ENCODE peak calls at places on chromosomes 2 and 18, in ten cellular contexts. One of them, this sample, is unnamed.

GRCh38 chr2:98504386-98505109 is 59.9 kb downstream of the INPP4A start:
- DNase-seq in fibroblast of the conjunctiva: no peak
- DNase-seq in coronary artery: no peak
- DNase-seq in left ventricle myocardium inferior: no peak
- DNase-seq in iPS-NIHi11: no peak
- DNase-seq in NT2/D1: no peak
- DNase-seq in colonic mucosa: no peak
- DNase-seq in C1 segment of cervical spinal cord: no peak
- DNase-seq in activated CD4-positive, alpha-beta T cell treated with anti-CD3 and anti-CD28 coated beads for 1 hour: no peak
- DNase-seq in AG04449: no peak
- DNase-seq in this sample: no peak

GRCh38 chr18:24544141-24544498 is 83.7 kb downstream of the HRH4 start:
- DNase-seq in fibroblast of the conjunctiva: no peak
- DNase-seq in coronary artery: no peak
- DNase-seq in left ventricle myocardium inferior: no peak
- DNase-seq in iPS-NIHi11: peak; percentile 70
- DNase-seq in NT2/D1: peak; percentile 23
- DNase-seq in colonic mucosa: no peak
- DNase-seq in C1 segment of cervical spinal cord: no peak
- DNase-seq in activated CD4-positive, alpha-beta T cell treated with anti-CD3 and anti-CD28 coated beads for 1 hour: no peak
- DNase-seq in AG04449: no peak
- DNase-seq in this sample: no peak

GRCh38 chr2:56231361-56231760 is 47.6 kb downstream of the CCDC85A start:
- DNase-seq in fibroblast of the conjunctiva: no peak
- DNase-seq in coronary artery: no peak
- DNase-seq in left ventricle myocardium inferior: no peak
- DNase-seq in iPS-NIHi11: no peak
- DNase-seq in NT2/D1: no peak
- DNase-seq in colonic mucosa: no peak
- DNase-seq in C1 segment of cervical spinal cord: no peak
- DNase-seq in activated CD4-positive, alpha-beta T cell treated with anti-CD3 and anti-CD28 coated beads for 1 hour: no peak
- DNase-seq in AG04449: no peak
- DNase-seq in this sample: no peak

GRCh38 chr2:74378007-74378406 is 2.1 kb downstream of the DCTN1 start:
- DNase-seq in fibroblast of the conjunctiva: no peak
- DNase-seq in coronary artery: no peak
- DNase-seq in left ventricle myocardium inferior: no peak
- DNase-seq in iPS-NIHi11: no peak
- DNase-seq in NT2/D1: no peak
- DNase-seq in colonic mucosa: no peak
- DNase-seq in C1 segment of cervical spinal cord: no peak
- DNase-seq in activated CD4-positive, alpha-beta T cell treated with anti-CD3 and anti-CD28 coated beads for 1 hour: no peak
- DNase-seq in AG04449: no peak
- DNase-seq in this sample: no peak

GRCh38 chr2:19508-19907 is 26.8 kb downstream of the FAM110C start:
- DNase-seq in fibroblast of the conjunctiva: no peak
- DNase-seq in coronary artery: no peak
- DNase-seq in left ventricle myocardium inferior: no peak
- DNase-seq in iPS-NIHi11: no peak
- DNase-seq in NT2/D1: no peak
- DNase-seq in colonic mucosa: peak; percentile 74
- DNase-seq in C1 segment of cervical spinal cord: no peak
- DNase-seq in activated CD4-positive, alpha-beta T cell treated with anti-CD3 and anti-CD28 coated beads for 1 hour: no peak
- DNase-seq in AG04449: no peak
- DNase-seq in this sample: no peak

GRCh38 chr2:118250463-118250862 is 162.2 kb downstream of the INSIG2 start:
- DNase-seq in fibroblast of the conjunctiva: no peak
- DNase-seq in coronary artery: no peak
- DNase-seq in left ventricle myocardium inferior: no peak
- DNase-seq in iPS-NIHi11: no peak
- DNase-seq in NT2/D1: no peak
- DNase-seq in colonic mucosa: no peak
- DNase-seq in C1 segment of cervical spinal cord: no peak
- DNase-seq in activated CD4-positive, alpha-beta T cell treated with anti-CD3 and anti-CD28 coated beads for 1 hour: no peak
- DNase-seq in AG04449: no peak
- DNase-seq in this sample: no peak

GRCh38 chr2:55581875-55582547 is 35.4 kb downstream of the PPP4R3B start:
- DNase-seq in fibroblast of the conjunctiva: peak; percentile 21
- DNase-seq in coronary artery: no peak
- DNase-seq in left ventricle myocardium inferior: no peak
- DNase-seq in iPS-NIHi11: no peak
- DNase-seq in NT2/D1: no peak
- DNase-seq in colonic mucosa: no peak
- DNase-seq in C1 segment of cervical spinal cord: no peak
- DNase-seq in activated CD4-positive, alpha-beta T cell treated with anti-CD3 and anti-CD28 coated beads for 1 hour: no peak
- DNase-seq in AG04449: no peak
- DNase-seq in this sample: no peak

GRCh38 chr2:83365476-83365875 is 1093.6 kb downstream of the SUCLG1 start:
- DNase-seq in fibroblast of the conjunctiva: no peak
- DNase-seq in coronary artery: no peak
- DNase-seq in left ventricle myocardium inferior: no peak
- DNase-seq in iPS-NIHi11: no peak
- DNase-seq in NT2/D1: no peak
- DNase-seq in colonic mucosa: no peak
- DNase-seq in C1 segment of cervical spinal cord: no peak
- DNase-seq in activated CD4-positive, alpha-beta T cell treated with anti-CD3 and anti-CD28 coated beads for 1 hour: no peak
- DNase-seq in AG04449: no peak
- DNase-seq in this sample: no peak

GRCh38 chr2:236834284-236834683 is 251.4 kb upstream of the COPS8 start:
- DNase-seq in fibroblast of the conjunctiva: no peak
- DNase-seq in coronary artery: no peak
- DNase-seq in left ventricle myocardium inferior: no peak
- DNase-seq in iPS-NIHi11: no peak
- DNase-seq in NT2/D1: no peak
- DNase-seq in colonic mucosa: no peak
- DNase-seq in C1 segment of cervical spinal cord: no peak
- DNase-seq in activated CD4-positive, alpha-beta T cell treated with anti-CD3 and anti-CD28 coated beads for 1 hour: no peak
- DNase-seq in AG04449: no peak
- DNase-seq in this sample: no peak

GRCh38 chr2:231937057-231937456 is 10.9 kb upstream of the NPPC start:
- DNase-seq in fibroblast of the conjunctiva: no peak
- DNase-seq in coronary artery: no peak
- DNase-seq in left ventricle myocardium inferior: no peak
- DNase-seq in iPS-NIHi11: no peak
- DNase-seq in NT2/D1: no peak
- DNase-seq in colonic mucosa: no peak
- DNase-seq in C1 segment of cervical spinal cord: no peak
- DNase-seq in activated CD4-positive, alpha-beta T cell treated with anti-CD3 and anti-CD28 coated beads for 1 hour: no peak
- DNase-seq in AG04449: no peak
- DNase-seq in this sample: no peak

GRCh38 chr2:56474412-56475158 is 290.8 kb downstream of the CCDC85A start:
- DNase-seq in fibroblast of the conjunctiva: peak; percentile 44
- DNase-seq in coronary artery: no peak
- DNase-seq in left ventricle myocardium inferior: no peak
- DNase-seq in iPS-NIHi11: no peak
- DNase-seq in NT2/D1: no peak
- DNase-seq in colonic mucosa: no peak
- DNase-seq in C1 segment of cervical spinal cord: no peak
- DNase-seq in activated CD4-positive, alpha-beta T cell treated with anti-CD3 and anti-CD28 coated beads for 1 hour: no peak
- DNase-seq in AG04449: peak; percentile 34
- DNase-seq in this sample: no peak

GRCh38 chr2:43399515-43400245 is 173.3 kb upstream of the ZFP36L2 start:
- DNase-seq in fibroblast of the conjunctiva: peak; percentile 33
- DNase-seq in coronary artery: no peak
- DNase-seq in left ventricle myocardium inferior: no peak
- DNase-seq in iPS-NIHi11: no peak
- DNase-seq in NT2/D1: no peak
- DNase-seq in colonic mucosa: no peak
- DNase-seq in C1 segment of cervical spinal cord: no peak
- DNase-seq in activated CD4-positive, alpha-beta T cell treated with anti-CD3 and anti-CD28 coated beads for 1 hour: no peak
- DNase-seq in AG04449: peak; percentile 14
- DNase-seq in this sample: no peak

This sample was measured in brain pericyte.